ENCODE peak calls at places on chromosomes 12 and 14, in nine cellular contexts. N is left ventricle myocardium inferior, D is heart right ventricle, V is AG04450, R is upper lobe of right lung, F is IMR-90, G is BJ, H is right atrium auricular region, I is breast epithelium. Z is an unnamed sample. For H3K27me3, the result is how much of the 10 kb centered on the place peaks cover.

GRCh38 chr12:123492290-123492689 is 34.4 kb downstream of the SNRNP35 start:
- DNase-seq in N (no peak), V (no peak), F (no peak), H (no peak), I (no peak), R (no peak), D (no peak), G (no peak), Z (no peak)

GRCh38 chr14:36835145-36835544 is 173.5 kb downstream of the PAX9 start:
- DNase-seq in I (no peak), G (no peak), D (no peak), R (no peak), N (no peak), V (no peak), F (no peak), H (no peak), Z (no peak)

GRCh38 chr12:107570721-107571120 is 114.9 kb upstream of the PWP1 start:
- DNase-seq in D (no peak), I (no peak), G (no peak), R (no peak), H (no peak), N (no peak), F (peak), V (peak), Z (peak)

GRCh38 chr12:101945361-101946232 is 68.2 kb downstream of the DRAM1 start:
- DNase-seq in V (peak), D (no peak), N (no peak), R (no peak), I (no peak), G (peak), H (no peak), F (peak), Z (peak)

GRCh38 chr12:115394498-115395220 is 710.7 kb upstream of the TBX3 start:
- DNase-seq in F (peak), V (no peak), N (no peak), H (no peak), G (no peak), D (no peak), I (no peak), R (no peak), Z (no peak)

GRCh38 chr12:124305776-124306685 is 11.1 kb downstream of the RFLNA start:
- DNase-seq in G (no peak), R (no peak), I (no peak), V (no peak), H (no peak), F (no peak), D (no peak), N (no peak), Z (no peak)

GRCh38 chr14:100825691-100826331 is at the start of gene MEG3:
- DNase-seq in G (peak), V (peak), I (no peak), R (no peak), H (peak), N (peak), F (peak), D (peak), Z (no peak)

GRCh38 chr12:119020377-119021360 is 39.3 kb downstream of the SRRM4 start:
- DNase-seq in R (peak), H (no peak), V (no peak), D (peak), F (no peak), I (no peak), N (peak), G (no peak), Z (peak)

GRCh38 chr12:32226768-32227167 is 120.1 kb downstream of the BICD1 start:
- DNase-seq in I (no peak), G (no peak), V (no peak), R (no peak), F (no peak), N (no peak), H (no peak), D (no peak), Z (no peak)

GRCh38 chr12:31325524-31325875 is 450 bp downstream of the SINHCAF start:
- DNase-seq in G (no peak), F (no peak), I (no peak), D (no peak), R (no peak), H (no peak), N (no peak), V (no peak), Z (no peak)

GRCh38 chr14:95361373-95362179 is 41.9 kb upstream of the CLMN start:
- DNase-seq in G (no peak), R (peak), I (peak), V (no peak), D (peak), H (peak), N (no peak), F (no peak), Z (peak)

GRCh38 chr14:74712499-74713394 is at the start of the genes AREL1 and FCF1:
- DNase-seq in R (peak), F (peak), H (peak), G (peak), I (peak), D (peak), V (peak), N (peak), Z (peak)

GRCh38 chr14:38121280-38121679 is 86.4 kb upstream of the SSTR1 start:
- DNase-seq in I (no peak), N (no peak), G (no peak), F (no peak), R (no peak), H (no peak), D (no peak), V (no peak), Z (no peak)

GRCh38 chr12:78101946-78102635 is 271.4 kb downstream of the NAV3 start:
- DNase-seq in V (no peak), R (no peak), N (no peak), D (no peak), I (no peak), H (no peak), G (no peak), F (no peak), Z (no peak)

GRCh38 chr14:96494331-96494730 is 7.9 kb upstream of the PAPOLA start:
- DNase-seq in N (no peak), R (no peak), H (no peak), G (no peak), D (no peak), I (no peak), F (no peak), V (no peak), Z (no peak)

GRCh38 chr14:83909507-83909906 is 1620.4 kb upstream of the FLRT2 start:
- DNase-seq in N (no peak), G (no peak), F (peak), D (no peak), I (no peak), V (no peak), R (no peak), H (no peak), Z (no peak)

GRCh38 chr12:72618764-72619163 is 346.6 kb downstream of the TRHDE start:
- DNase-seq in G (no peak), V (no peak), N (no peak), I (no peak), D (no peak), F (no peak), H (no peak), R (no peak), Z (no peak)

GRCh38 chr12:97957109-97957508 is 494.5 kb downstream of the RMST start:
- DNase-seq in I (no peak), V (no peak), N (no peak), D (no peak), G (no peak), R (no peak), H (no peak), F (no peak), Z (no peak)

GRCh38 chr12:54378791-54379400 is 5.6 kb downstream of the ZNF385A start:
- DNase-seq in N (peak), D (peak), V (no peak), F (no peak), G (no peak), H (no peak), I (no peak), R (peak), Z (peak)

GRCh38 chr14:89435527-89436273 is 18.7 kb upstream of the FOXN3 start:
- DNase-seq in R (no peak), G (no peak), V (no peak), N (no peak), I (no peak), F (no peak), D (no peak), H (no peak), Z (no peak)

GRCh38 chr14:23053426-23053825 is 3.9 kb downstream of the CDH24 start:
- DNase-seq in F (no peak), N (no peak), D (no peak), V (no peak), R (peak), H (no peak), I (no peak), G (no peak), Z (no peak)

GRCh38 chr14:30443368-30444007 is 115.5 kb upstream of the G2E3 start:
- DNase-seq in I (no peak), H (no peak), R (no peak), G (no peak), N (no peak), V (no peak), D (no peak), F (peak), Z (no peak)

GRCh38 chr14:38079268-38079667 is 128.4 kb upstream of the SSTR1 start:
- DNase-seq in N (no peak), V (peak), I (no peak), R (no peak), D (no peak), F (peak), H (no peak), G (peak), Z (no peak)

GRCh38 chr14:75748340-75748739 is 87.3 kb downstream of the TTLL5 start:
- DNase-seq in R (no peak), F (peak), H (no peak), N (no peak), D (no peak), G (no peak), I (no peak), V (no peak), Z (no peak)

GRCh38 chr12:63321373-63321772 is 170.4 kb upstream of the AVPR1A start:
- DNase-seq in I (no peak), N (no peak), D (no peak), H (no peak), V (no peak), F (no peak), R (no peak), G (no peak), Z (no peak)

GRCh38 chr12:46590991-46591703 is 218.6 kb upstream of the SLC38A2 start:
- DNase-seq in D (no peak), H (no peak), N (no peak), R (no peak), F (no peak), V (no peak), G (no peak), I (no peak), Z (no peak)
- H3K27me3 ChIP-seq in D (under half), H (under half), N (under half), R (under half), F (under half), V (under half), G (under half), I (under half), Z (under half)

DNA sequence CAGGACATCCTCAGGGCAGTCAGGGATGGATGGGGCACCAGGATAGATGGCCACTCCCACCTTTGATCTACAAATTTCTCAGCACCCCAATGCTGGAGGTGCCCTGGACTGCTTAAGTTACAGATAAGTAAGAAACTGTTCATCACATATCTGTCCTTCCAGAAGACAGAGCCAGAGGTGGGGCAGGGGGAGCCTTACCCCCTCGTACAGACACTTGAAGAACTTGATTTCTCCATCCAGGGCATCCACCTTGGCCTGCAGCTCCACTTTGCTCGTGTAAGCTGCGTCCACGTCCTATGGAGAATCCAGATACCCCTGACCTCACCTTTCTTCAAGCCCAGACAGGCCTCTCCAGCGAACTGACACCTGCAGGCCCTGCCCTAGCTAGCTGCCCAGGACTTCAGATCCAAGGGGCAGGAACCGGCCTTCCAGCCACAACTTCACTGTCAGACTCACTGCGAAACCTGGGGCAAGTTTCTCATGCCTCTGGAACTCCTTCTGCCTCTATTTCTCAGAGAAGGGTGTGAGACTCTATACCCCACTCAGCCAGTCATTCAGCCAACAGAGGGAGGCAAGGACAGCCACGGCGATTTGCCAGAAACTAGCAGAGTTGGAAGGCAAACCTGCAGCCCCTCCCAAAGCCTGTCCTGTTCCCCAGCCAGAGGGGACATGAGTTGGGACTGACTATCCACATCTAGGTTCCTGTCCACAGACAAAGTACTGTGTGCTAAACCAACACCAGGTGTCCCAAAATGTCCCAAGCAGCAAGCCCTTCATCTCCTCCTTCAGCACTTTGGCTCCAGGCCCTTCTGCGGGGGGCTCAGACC is 3.8 kb downstream of the KRT73 start:
- DNase-seq in H (peak), F (no peak), R (peak), G (no peak), V (no peak), N (no peak), I (no peak), D (no peak), Z (no peak)
- H3K27me3 ChIP-seq in H (under half), F (under half), R (under half), G (under half), V (under half), N (half or more), I (under half), D (under half), Z (under half)

GRCh38 chr12:132316497-132317232 is 12.7 kb downstream of the GALNT9 start:
- DNase-seq in F (no peak), V (no peak), H (no peak), D (peak), N (no peak), G (no peak), I (no peak), R (no peak), Z (no peak)

GRCh38 chr12:132314035-132314434 is 15.4 kb downstream of the GALNT9 start:
- DNase-seq in I (no peak), G (no peak), H (no peak), V (no peak), R (no peak), N (no peak), F (no peak), D (no peak), Z (no peak)

GRCh38 chr12:132315951-132316350 is 13.4 kb downstream of the GALNT9 start:
- DNase-seq in I (no peak), G (no peak), R (no peak), F (no peak), N (no peak), V (no peak), H (no peak), D (peak), Z (no peak)

GRCh38 chr12:132314516-132315233 is 14.7 kb downstream of the GALNT9 start:
- DNase-seq in I (no peak), D (no peak), F (no peak), R (no peak), G (no peak), H (no peak), N (no peak), V (no peak), Z (no peak)

GRCh38 chr12:132315507-132315906 is 13.9 kb downstream of the GALNT9 start:
- DNase-seq in F (no peak), N (no peak), R (no peak), V (no peak), D (peak), H (no peak), I (no peak), G (no peak), Z (no peak)
- H3K27me3 ChIP-seq in F (under half), N (half or more), R (under half), V (under half), D (under half), H (under half), I (under half), G (under half), Z (under half)

GRCh38 chr12:5439333-5439732 is 7.4 kb downstream of the NTF3 start:
- DNase-seq in V (no peak), G (no peak), D (no peak), H (no peak), F (peak), R (no peak), N (no peak), I (no peak), Z (no peak)

GRCh38 chr12:5440973-5441372 is 9.1 kb downstream of the NTF3 start:
- DNase-seq in D (no peak), V (no peak), R (no peak), H (no peak), G (no peak), I (no peak), N (no peak), F (peak), Z (no peak)

GRCh38 chr12:5439788-5440300 is 7.9 kb downstream of the NTF3 start:
- DNase-seq in R (no peak), I (no peak), N (no peak), D (no peak), H (no peak), V (no peak), G (no peak), F (no peak), Z (no peak)

GRCh38 chr12:5442251-5443006 is 10.5 kb downstream of the NTF3 start:
- DNase-seq in F (peak), D (no peak), G (no peak), V (no peak), I (no peak), R (no peak), H (no peak), N (no peak), Z (peak)

DNA sequence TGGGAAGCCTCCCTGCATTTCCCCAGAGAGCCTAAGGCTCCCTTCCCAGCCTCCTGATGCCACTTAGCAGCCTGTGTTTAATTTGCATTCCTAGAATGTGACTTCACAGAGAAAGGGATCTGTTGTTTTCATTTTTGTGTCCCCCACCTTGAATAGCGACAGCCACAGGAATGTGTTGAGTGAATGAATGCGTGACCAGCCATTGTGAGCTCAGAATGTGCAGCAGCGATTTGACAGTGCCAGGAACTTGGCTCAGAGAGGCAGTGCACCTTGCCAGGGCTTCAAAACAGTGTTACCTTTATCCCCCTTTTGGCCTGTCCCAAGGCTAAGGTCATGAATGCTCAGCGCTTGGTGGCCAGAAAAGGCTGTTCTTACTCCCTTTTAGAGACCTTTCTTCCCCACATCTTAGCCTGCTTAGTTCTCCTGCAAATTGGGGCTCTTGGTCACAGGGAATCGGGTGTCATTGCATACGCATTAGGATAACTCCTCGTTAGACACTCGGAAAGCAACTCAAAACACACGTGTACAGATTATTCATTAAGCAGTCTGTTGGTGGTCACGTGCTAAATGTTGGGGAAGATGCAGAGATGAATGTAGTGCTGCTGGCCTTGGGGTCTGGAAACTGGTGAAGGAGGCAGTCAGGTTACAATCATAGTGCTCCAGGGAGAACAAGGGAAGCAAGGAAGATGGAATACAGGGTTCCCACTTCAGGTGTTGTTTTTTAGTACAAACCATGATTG is 9.8 kb downstream of the NTF3 start:
- DNase-seq in G (peak), F (peak), N (no peak), V (peak), H (no peak), R (no peak), D (no peak), I (no peak), Z (peak)
- H3K27me3 ChIP-seq in G (under half), F (under half), N (under half), V (under half), H (under half), R (under half), D (under half), I (under half), Z (under half)

GRCh38 chr12:1326258-1326657 is 268.1 kb downstream of the FBXL14 start:
- DNase-seq in D (no peak), N (no peak), R (no peak), F (no peak), I (no peak), V (no peak), H (no peak), G (no peak), Z (no peak)

GRCh38 chr12:1329784-1330474 is 264.5 kb downstream of the FBXL14 start:
- DNase-seq in I (no peak), H (no peak), R (no peak), D (no peak), F (no peak), V (no peak), N (no peak), G (no peak), Z (no peak)

GRCh38 chr12:1330475-1330827 is 263.9 kb downstream of the FBXL14 start:
- DNase-seq in F (no peak), G (no peak), I (no peak), D (no peak), H (no peak), V (no peak), R (no peak), N (no peak), Z (no peak)

GRCh38 chr12:1325666-1326065 is 268.7 kb downstream of the FBXL14 start:
- DNase-seq in F (no peak), I (no peak), V (no peak), H (no peak), G (no peak), D (no peak), N (no peak), R (no peak), Z (no peak)

DNA sequence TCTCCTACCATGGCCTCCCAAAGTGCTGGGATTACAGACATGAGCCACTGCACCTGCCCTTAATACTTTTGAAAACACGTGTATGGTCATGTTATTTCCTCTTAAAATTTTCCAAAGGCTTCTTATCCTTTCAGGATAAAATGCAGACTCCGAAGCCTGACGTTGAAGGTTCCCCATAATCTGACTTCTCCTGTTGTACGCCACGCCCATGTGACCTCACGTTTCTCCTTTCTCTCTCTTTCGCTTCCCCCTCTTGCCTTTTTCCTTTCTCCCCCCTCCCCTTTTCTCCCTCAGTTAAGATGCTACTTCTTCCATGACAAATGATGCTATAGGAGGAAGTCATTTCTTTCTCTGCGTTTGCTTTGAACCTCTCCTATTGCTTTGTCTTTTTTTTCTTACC is 266.0 kb downstream of the FBXL14 start:
- DNase-seq in I (no peak), F (no peak), N (peak), V (no peak), H (no peak), D (no peak), G (no peak), R (no peak), Z (no peak)
- H3K27me3 ChIP-seq in I (under half), F (under half), N (under half), V (under half), H (under half), D (under half), G (under half), R (under half), Z (under half)

GRCh38 chr12:120643574-120643973 is 3.1 kb downstream of the CABP1 start:
- DNase-seq in V (no peak), G (no peak), D (no peak), F (no peak), N (no peak), I (no peak), R (no peak), H (no peak), Z (no peak)
- H3K27me3 ChIP-seq in V (under half), G (under half), D (under half), F (half or more), N (half or more), I (half or more), R (half or more), H (under half), Z (under half)

GRCh38 chr14:93929657-93930056 is 2.5 kb downstream of the FAM181A start:
- DNase-seq in G (no peak), V (no peak), H (no peak), R (no peak), F (no peak), N (no peak), I (no peak), D (no peak), Z (no peak)
- H3K27me3 ChIP-seq in G (under half), V (under half), H (under half), R (under half), F (under half), N (under half), I (under half), D (under half), Z (under half)

GRCh38 chr14:105123266-105123665 is 45.3 kb downstream of the JAG2 start:
- DNase-seq in V (no peak), I (no peak), D (no peak), G (no peak), F (no peak), R (no peak), H (no peak), N (no peak), Z (no peak)
- H3K27me3 ChIP-seq in V (under half), I (under half), D (under half), G (under half), F (half or more), R (under half), H (under half), N (under half), Z (under half)